ENCODE peak calls at places on chromosomes 2 and 18, in seven cellular contexts. One of them, this sample, is unnamed.

GRCh38 chr18:35611518-35611917 is 30.0 kb downstream of the GALNT1 start:
- DNase-seq in fibroblast of lung: no peak
- DNase-seq in GM12878: no peak
- DNase-seq in IMR-90: no peak
- DNase-seq in SJSA1: no peak
- DNase-seq in caudate nucleus: no peak
- DNase-seq in CD4-positive, alpha-beta memory T cell: no peak
- DNase-seq in this sample: no peak

GRCh38 chr2:221780281-221780688 is 208.2 kb upstream of the EPHA4 start:
- DNase-seq in IMR-90: peak
- DNase-seq in GM12878: no peak
- DNase-seq in SJSA1: no peak
- DNase-seq in fibroblast of lung: peak
- DNase-seq in CD4-positive, alpha-beta memory T cell: no peak
- DNase-seq in caudate nucleus: no peak
- DNase-seq in this sample: no peak

GRCh38 chr2:9975805-9976447 is 24.4 kb downstream of the GRHL1 start:
- DNase-seq in CD4-positive, alpha-beta memory T cell: no peak
- DNase-seq in SJSA1: peak
- DNase-seq in IMR-90: peak
- DNase-seq in caudate nucleus: no peak
- DNase-seq in fibroblast of lung: peak
- DNase-seq in GM12878: no peak
- DNase-seq in this sample: no peak

GRCh38 chr2:127065932-127066318 is 41.0 kb downstream of the BIN1 start:
- DNase-seq in SJSA1: no peak
- DNase-seq in GM12878: no peak
- DNase-seq in CD4-positive, alpha-beta memory T cell: no peak
- DNase-seq in fibroblast of lung: no peak
- DNase-seq in caudate nucleus: no peak
- DNase-seq in IMR-90: no peak
- DNase-seq in this sample: no peak

GRCh38 chr2:225379861-225380260 is 19.6 kb upstream of the NYAP2 start:
- DNase-seq in IMR-90: no peak
- DNase-seq in GM12878: no peak
- DNase-seq in SJSA1: no peak
- DNase-seq in fibroblast of lung: no peak
- DNase-seq in caudate nucleus: no peak
- DNase-seq in CD4-positive, alpha-beta memory T cell: no peak
- DNase-seq in this sample: no peak

GRCh38 chr2:229578052-229578846 is 136.1 kb downstream of the DNER start:
- DNase-seq in GM12878: no peak
- DNase-seq in CD4-positive, alpha-beta memory T cell: no peak
- DNase-seq in SJSA1: no peak
- DNase-seq in fibroblast of lung: no peak
- DNase-seq in IMR-90: no peak
- DNase-seq in caudate nucleus: no peak
- DNase-seq in this sample: no peak

GRCh38 chr2:176643711-176644110 is 374.5 kb downstream of the MTX2 start:
- DNase-seq in fibroblast of lung: no peak
- DNase-seq in SJSA1: no peak
- DNase-seq in GM12878: no peak
- DNase-seq in IMR-90: no peak
- DNase-seq in caudate nucleus: no peak
- DNase-seq in CD4-positive, alpha-beta memory T cell: no peak
- DNase-seq in this sample: no peak

GRCh38 chr2:24489942-24490673 is 946 bp upstream of the NCOA1 start:
- DNase-seq in CD4-positive, alpha-beta memory T cell: no peak
- DNase-seq in GM12878: no peak
- DNase-seq in SJSA1: peak
- DNase-seq in fibroblast of lung: peak
- DNase-seq in caudate nucleus: no peak
- DNase-seq in IMR-90: peak
- DNase-seq in this sample: no peak

GRCh38 chr18:9861933-9862332 is 23.8 kb upstream of the TXNDC2 start:
- DNase-seq in IMR-90: no peak
- DNase-seq in SJSA1: no peak
- DNase-seq in GM12878: peak
- DNase-seq in caudate nucleus: no peak
- DNase-seq in fibroblast of lung: no peak
- DNase-seq in CD4-positive, alpha-beta memory T cell: no peak
- DNase-seq in this sample: no peak

GRCh38 chr2:190088917-190089316 is 26.4 kb upstream of the MSTN start:
- DNase-seq in IMR-90: peak
- DNase-seq in caudate nucleus: peak
- DNase-seq in CD4-positive, alpha-beta memory T cell: peak
- DNase-seq in SJSA1: no peak
- DNase-seq in fibroblast of lung: peak
- DNase-seq in GM12878: peak
- DNase-seq in this sample: peak

GRCh38 chr2:19354417-19355022 is 3.9 kb downstream of the OSR1 start:
- DNase-seq in IMR-90: peak
- DNase-seq in SJSA1: no peak
- DNase-seq in fibroblast of lung: peak
- DNase-seq in caudate nucleus: no peak
- DNase-seq in GM12878: no peak
- DNase-seq in CD4-positive, alpha-beta memory T cell: no peak
- DNase-seq in this sample: no peak

GRCh38 chr2:62423235-62423634 is 82.8 kb downstream of the TMEM17 start:
- DNase-seq in IMR-90: peak
- DNase-seq in CD4-positive, alpha-beta memory T cell: no peak
- DNase-seq in caudate nucleus: no peak
- DNase-seq in fibroblast of lung: peak
- DNase-seq in SJSA1: no peak
- DNase-seq in GM12878: no peak
- DNase-seq in this sample: no peak

GRCh38 chr2:48944961-48945360 is 189.4 kb upstream of the LHCGR start:
- DNase-seq in CD4-positive, alpha-beta memory T cell: no peak
- DNase-seq in GM12878: no peak
- DNase-seq in fibroblast of lung: no peak
- DNase-seq in caudate nucleus: no peak
- DNase-seq in SJSA1: no peak
- DNase-seq in IMR-90: peak
- DNase-seq in this sample: no peak

GRCh38 chr18:13377496-13377895 is 158.9 kb downstream of the LDLRAD4 start:
- DNase-seq in SJSA1: no peak
- DNase-seq in IMR-90: peak
- DNase-seq in caudate nucleus: no peak
- DNase-seq in fibroblast of lung: no peak
- DNase-seq in GM12878: no peak
- DNase-seq in CD4-positive, alpha-beta memory T cell: peak
- DNase-seq in this sample: no peak

GRCh38 chr2:187169108-187169713 is 278.8 kb downstream of the CALCRL start:
- DNase-seq in SJSA1: no peak
- DNase-seq in caudate nucleus: no peak
- DNase-seq in IMR-90: no peak
- DNase-seq in GM12878: peak
- DNase-seq in fibroblast of lung: no peak
- DNase-seq in CD4-positive, alpha-beta memory T cell: no peak
- DNase-seq in this sample: no peak

GRCh38 chr2:238942941-238943715 is 95.2 kb downstream of the TWIST2 start:
- DNase-seq in fibroblast of lung: peak
- DNase-seq in IMR-90: peak
- DNase-seq in caudate nucleus: no peak
- DNase-seq in GM12878: no peak
- DNase-seq in SJSA1: peak
- DNase-seq in CD4-positive, alpha-beta memory T cell: no peak
- DNase-seq in this sample: no peak

GRCh38 chr18:7946724-7947377 is 379.7 kb downstream of the PTPRM start:
- DNase-seq in fibroblast of lung: peak
- DNase-seq in SJSA1: peak
- DNase-seq in caudate nucleus: no peak
- DNase-seq in CD4-positive, alpha-beta memory T cell: peak
- DNase-seq in GM12878: no peak
- DNase-seq in IMR-90: peak
- DNase-seq in this sample: no peak

GRCh38 chr2:68429311-68429826 is 37.7 kb downstream of the FBXO48 start:
- DNase-seq in SJSA1: no peak
- DNase-seq in CD4-positive, alpha-beta memory T cell: no peak
- DNase-seq in IMR-90: no peak
- DNase-seq in fibroblast of lung: peak
- DNase-seq in GM12878: no peak
- DNase-seq in caudate nucleus: no peak
- DNase-seq in this sample: no peak

GRCh38 chr2:120288016-120288373 is 35.3 kb downstream of the RALB start:
- DNase-seq in CD4-positive, alpha-beta memory T cell: no peak
- DNase-seq in GM12878: no peak
- DNase-seq in SJSA1: no peak
- DNase-seq in fibroblast of lung: no peak
- DNase-seq in IMR-90: no peak
- DNase-seq in caudate nucleus: no peak
- DNase-seq in this sample: no peak

GRCh38 chr2:183025993-183026392 is 12.3 kb downstream of the NCKAP1 start:
- DNase-seq in SJSA1: no peak
- DNase-seq in CD4-positive, alpha-beta memory T cell: no peak
- DNase-seq in fibroblast of lung: no peak
- DNase-seq in IMR-90: no peak
- DNase-seq in GM12878: no peak
- DNase-seq in caudate nucleus: no peak
- DNase-seq in this sample: no peak

GRCh38 chr2:25453199-25453903 is 111.6 kb upstream of the DNMT3A start:
- DNase-seq in GM12878: peak
- DNase-seq in SJSA1: no peak
- DNase-seq in fibroblast of lung: no peak
- DNase-seq in CD4-positive, alpha-beta memory T cell: no peak
- DNase-seq in caudate nucleus: no peak
- DNase-seq in IMR-90: peak
- DNase-seq in this sample: no peak

GRCh38 chr2:288743-289361 is 961 bp upstream of the ALKAL2 start:
- DNase-seq in GM12878: no peak
- DNase-seq in SJSA1: no peak
- DNase-seq in caudate nucleus: no peak
- DNase-seq in IMR-90: no peak
- DNase-seq in CD4-positive, alpha-beta memory T cell: no peak
- DNase-seq in fibroblast of lung: no peak
- DNase-seq in this sample: no peak

GRCh38 chr2:161045726-161046125 is 114.5 kb upstream of the TANK start:
- DNase-seq in CD4-positive, alpha-beta memory T cell: no peak
- DNase-seq in caudate nucleus: no peak
- DNase-seq in SJSA1: peak
- DNase-seq in IMR-90: peak
- DNase-seq in fibroblast of lung: peak
- DNase-seq in GM12878: no peak
- DNase-seq in this sample: no peak

GRCh38 chr18:28065031-28065792 is 111.7 kb downstream of the CDH2 start:
- DNase-seq in CD4-positive, alpha-beta memory T cell: no peak
- DNase-seq in SJSA1: peak
- DNase-seq in caudate nucleus: no peak
- DNase-seq in IMR-90: peak
- DNase-seq in GM12878: no peak
- DNase-seq in fibroblast of lung: peak
- DNase-seq in this sample: no peak

GRCh38 chr2:129002751-129003150 is 684.1 kb upstream of the HS6ST1 start:
- DNase-seq in SJSA1: no peak
- DNase-seq in caudate nucleus: no peak
- DNase-seq in fibroblast of lung: no peak
- DNase-seq in CD4-positive, alpha-beta memory T cell: no peak
- DNase-seq in IMR-90: no peak
- DNase-seq in GM12878: no peak
- DNase-seq in this sample: no peak
- H3K27ac ChIP-seq in SJSA1: no peak
- H3K27ac ChIP-seq in caudate nucleus: no peak
- H3K27ac ChIP-seq in fibroblast of lung: no peak
- H3K27ac ChIP-seq in CD4-positive, alpha-beta memory T cell: no peak
- H3K27ac ChIP-seq in IMR-90: no peak
- H3K27ac ChIP-seq in GM12878: no peak
- H3K27ac ChIP-seq in this sample: no peak

GRCh38 chr2:157971702-157972101 is 95.6 kb upstream of the ACVR1 start:
- DNase-seq in caudate nucleus: no peak
- DNase-seq in IMR-90: no peak
- DNase-seq in GM12878: no peak
- DNase-seq in CD4-positive, alpha-beta memory T cell: no peak
- DNase-seq in fibroblast of lung: no peak
- DNase-seq in SJSA1: no peak
- DNase-seq in this sample: no peak
- H3K27ac ChIP-seq in caudate nucleus: no peak
- H3K27ac ChIP-seq in IMR-90: no peak
- H3K27ac ChIP-seq in GM12878: no peak
- H3K27ac ChIP-seq in CD4-positive, alpha-beta memory T cell: no peak
- H3K27ac ChIP-seq in fibroblast of lung: no peak
- H3K27ac ChIP-seq in SJSA1: no peak
- H3K27ac ChIP-seq in this sample: no peak

GRCh38 chr2:181805228-181806038 is 86.1 kb upstream of the ITPRID2 start:
- DNase-seq in CD4-positive, alpha-beta memory T cell: no peak
- DNase-seq in SJSA1: no peak
- DNase-seq in caudate nucleus: no peak
- DNase-seq in fibroblast of lung: peak
- DNase-seq in IMR-90: peak
- DNase-seq in GM12878: no peak
- DNase-seq in this sample: no peak

GRCh38 chr2:181810823-181811695 is 80.5 kb upstream of the ITPRID2 start:
- DNase-seq in GM12878: no peak
- DNase-seq in caudate nucleus: no peak
- DNase-seq in fibroblast of lung: peak
- DNase-seq in SJSA1: peak
- DNase-seq in IMR-90: peak
- DNase-seq in CD4-positive, alpha-beta memory T cell: no peak
- DNase-seq in this sample: no peak

GRCh38 chr2:181807526-181807925 is 84.0 kb upstream of the ITPRID2 start:
- DNase-seq in CD4-positive, alpha-beta memory T cell: no peak
- DNase-seq in IMR-90: no peak
- DNase-seq in SJSA1: no peak
- DNase-seq in GM12878: no peak
- DNase-seq in caudate nucleus: no peak
- DNase-seq in fibroblast of lung: no peak
- DNase-seq in this sample: no peak

GRCh38 chr2:181806039-181806392 is 85.5 kb upstream of the ITPRID2 start:
- DNase-seq in GM12878: no peak
- DNase-seq in caudate nucleus: no peak
- DNase-seq in fibroblast of lung: no peak
- DNase-seq in IMR-90: no peak
- DNase-seq in CD4-positive, alpha-beta memory T cell: no peak
- DNase-seq in SJSA1: no peak
- DNase-seq in this sample: no peak
- H3K27ac ChIP-seq in GM12878: no peak
- H3K27ac ChIP-seq in caudate nucleus: no peak
- H3K27ac ChIP-seq in fibroblast of lung: peak
- H3K27ac ChIP-seq in IMR-90: peak
- H3K27ac ChIP-seq in CD4-positive, alpha-beta memory T cell: no peak
- H3K27ac ChIP-seq in SJSA1: peak
- H3K27ac ChIP-seq in this sample: no peak

DNA sequence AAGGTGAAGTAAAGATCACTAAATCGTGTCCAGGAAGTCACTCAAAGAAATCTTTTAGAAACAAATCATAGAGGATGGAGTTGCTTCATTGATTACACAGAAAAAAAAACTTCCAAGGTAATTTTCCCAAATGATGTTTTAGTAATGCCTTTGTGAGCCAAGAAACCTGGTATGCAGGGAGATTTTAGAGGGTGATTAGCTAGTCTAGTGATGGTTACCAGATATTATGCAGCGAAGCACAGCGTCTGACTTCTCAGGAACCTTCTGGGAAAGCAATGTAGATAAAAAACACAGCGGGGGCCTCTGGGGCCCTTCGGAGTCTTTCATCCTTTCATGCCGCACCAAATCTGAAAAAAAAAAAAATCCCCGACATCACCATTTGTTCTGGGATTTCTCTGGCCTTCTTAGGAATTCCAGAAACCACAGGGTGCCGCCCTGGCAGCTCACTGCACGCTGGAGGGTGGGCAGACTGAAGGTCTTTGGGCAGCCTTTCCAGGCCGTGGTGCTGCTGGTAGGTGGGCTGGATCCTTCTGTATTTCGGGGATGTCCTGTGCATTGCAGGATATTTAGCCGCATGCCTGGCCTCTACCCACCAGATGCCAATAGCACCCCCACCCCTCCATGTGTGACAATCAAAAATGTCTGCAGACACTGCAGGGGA is 17.3 kb downstream of the ALPK2 start:
- DNase-seq in fibroblast of lung: no peak
- DNase-seq in CD4-positive, alpha-beta memory T cell: no peak
- DNase-seq in SJSA1: peak
- DNase-seq in caudate nucleus: no peak
- DNase-seq in IMR-90: no peak
- DNase-seq in GM12878: no peak
- DNase-seq in this sample: no peak
- H3K27ac ChIP-seq in fibroblast of lung: no peak
- H3K27ac ChIP-seq in CD4-positive, alpha-beta memory T cell: no peak
- H3K27ac ChIP-seq in SJSA1: no peak
- H3K27ac ChIP-seq in caudate nucleus: no peak
- H3K27ac ChIP-seq in IMR-90: no peak
- H3K27ac ChIP-seq in GM12878: no peak
- H3K27ac ChIP-seq in this sample: no peak

This sample was measured in substantia nigra.